ENCODE peak calls at places on chromosomes 2 and 18, in four cellular contexts. U is H1, O is HepG2, C is K562. F is an unnamed sample.

GRCh38 chr2:204360218-204361007 is 184.9 kb upstream of the PARD3B start:
- DNase-seq in C (no peak), O (no peak), U (no peak), F (no peak)

GRCh38 chr2:129236601-129237000 is 742.9 kb upstream of the RAB6C start:
- DNase-seq in O (no peak), U (no peak), C (no peak), F (no peak)

GRCh38 chr2:32741575-32741974 is 113.7 kb downstream of the TTC27 start:
- DNase-seq in O (no peak), U (no peak), C (no peak), F (no peak)

GRCh38 chr2:56018202-56018601 is 94.6 kb upstream of the EFEMP1 start:
- DNase-seq in C (no peak), O (no peak), U (no peak), F (no peak)

GRCh38 chr2:102765061-102765460 is 3.2 kb downstream of the TMEM182 start:
- DNase-seq in C (no peak), O (no peak), U (no peak), F (no peak)

GRCh38 chr18:49055787-49056186 is 105.0 kb upstream of the SMAD7 start:
- DNase-seq in U (no peak), O (no peak), C (peak), F (no peak)

GRCh38 chr2:71849111-71849510 is 298.6 kb downstream of the CYP26B1 start:
- DNase-seq in O (no peak), C (no peak), U (no peak), F (no peak)

GRCh38 chr2:24482972-24483300 is 8.1 kb upstream of the NCOA1 start:
- DNase-seq in O (no peak), U (no peak), C (no peak), F (no peak)

GRCh38 chr2:178105566-178105965 is 6.7 kb upstream of the RBM45 start:
- DNase-seq in O (no peak), C (no peak), U (no peak), F (no peak)

GRCh38 chr2:186607660-186608324 is 17.9 kb downstream of the ITGAV start:
- DNase-seq in O (no peak), U (no peak), C (no peak), F (no peak)

GRCh38 chr18:7579923-7580542 is 12.9 kb downstream of the PTPRM start:
- DNase-seq in C (no peak), U (no peak), O (no peak), F (no peak)

GRCh38 chr2:48471048-48471474 is 58.9 kb upstream of the STON1 start:
- DNase-seq in C (peak), O (peak), U (no peak), F (peak)

GRCh38 chr2:234251326-234252271 is 201.1 kb downstream of the SPP2 start:
- DNase-seq in U (no peak), C (no peak), O (peak), F (peak)

GRCh38 chr2:223000872-223001825 is 50.8 kb upstream of the KCNE4 start:
- DNase-seq in C (no peak), O (no peak), U (no peak), F (no peak)

GRCh38 chr2:26855516-26855915 is 7.6 kb downstream of the DPYSL5 start:
- DNase-seq in U (no peak), O (no peak), C (no peak), F (no peak)

GRCh38 chr2:23594079-23594494 is 209.1 kb downstream of the KLHL29 start:
- DNase-seq in O (no peak), C (no peak), U (no peak), F (no peak)

GRCh38 chr2:49251766-49252165 is 97.5 kb upstream of the FSHR start:
- DNase-seq in U (no peak), O (no peak), C (no peak), F (no peak)

GRCh38 chr2:11697103-11697871 is 27.3 kb upstream of the NTSR2 start:
- DNase-seq in C (no peak), U (no peak), O (no peak), F (peak)

GRCh38 chr2:127024769-127025356 is 82.1 kb downstream of the BIN1 start:
- DNase-seq in C (no peak), U (peak), O (no peak), F (peak)

GRCh38 chr2:201847483-201847882 is 41.1 kb downstream of the CDK15 start:
- DNase-seq in C (no peak), O (no peak), U (no peak), F (no peak)

GRCh38 chr18:35776481-35776880 is 194.9 kb downstream of the GALNT1 start:
- DNase-seq in O (no peak), C (no peak), U (no peak), F (no peak)

GRCh38 chr2:239245872-239246701 is 154.7 kb downstream of the HDAC4 start:
- DNase-seq in O (no peak), U (no peak), C (no peak), F (no peak)

GRCh38 chr18:12890500-12890899 is 6.5 kb upstream of the PTPN2 start:
- DNase-seq in U (no peak), C (no peak), O (peak), F (no peak)

DNA sequence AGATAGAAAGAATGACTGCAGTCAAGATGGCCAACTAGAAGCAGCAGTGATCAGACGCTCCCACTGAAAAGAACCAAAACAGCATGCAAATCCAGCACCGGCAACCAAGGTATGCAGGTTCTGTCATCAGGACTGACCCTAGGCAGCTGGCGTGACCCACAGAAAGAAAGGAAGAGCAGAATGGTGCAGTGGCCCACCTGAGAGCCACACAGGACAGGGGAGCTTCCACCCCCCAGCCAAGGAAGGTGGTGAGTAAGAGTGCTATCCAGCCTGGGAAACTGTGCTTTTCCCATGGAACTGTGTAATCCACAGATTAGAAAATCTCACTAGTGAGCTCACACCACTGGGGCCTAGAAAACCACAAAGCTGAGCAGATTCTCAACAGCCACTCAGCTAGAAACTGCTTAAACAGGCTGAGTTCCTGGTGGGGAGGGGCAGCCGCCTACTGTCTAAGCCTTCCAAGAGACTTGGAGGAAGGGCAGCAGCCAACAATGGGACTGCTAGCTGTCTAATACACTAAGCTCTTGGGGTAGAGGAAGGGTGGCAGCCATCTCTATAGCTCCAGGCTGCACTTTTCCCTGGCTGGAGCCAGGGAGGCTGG is 127.9 kb downstream of the EVA1A start:
- DNase-seq in U (no peak), O (no peak), C (no peak), F (no peak)
- TF ChIP-seq RNF2 in U (no peak), O (no peak), C (no peak), F (no peak)

GRCh38 chr2:225414902-225415301 is 15.4 kb downstream of the NYAP2 start:
- DNase-seq in C (no peak), O (no peak), U (no peak), F (no peak)
- TF ChIP-seq JUN in C (no peak), O (no peak), U (no peak), F (no peak)

GRCh38 chr18:33156906-33157470 is 283.5 kb downstream of the CCDC178 start:
- DNase-seq in C (no peak), U (no peak), O (no peak), F (no peak)
- TF ChIP-seq RNF2 in C (no peak), U (no peak), O (no peak), F (no peak)

GRCh38 chr2:113248997-113249770 is 29.5 kb downstream of the PAX8 start:
- DNase-seq in C (peak), O (peak), U (peak), F (peak)
- TF ChIP-seq JUN in C (no peak), O (no peak), U (no peak), F (no peak)

GRCh38 chr2:169029341-169029740 is 1.8 kb downstream of the ABCB11 start:
- DNase-seq in O (no peak), C (no peak), U (no peak), F (no peak)
- TF ChIP-seq RNF2 in O (no peak), C (no peak), U (no peak), F (no peak)

DNA sequence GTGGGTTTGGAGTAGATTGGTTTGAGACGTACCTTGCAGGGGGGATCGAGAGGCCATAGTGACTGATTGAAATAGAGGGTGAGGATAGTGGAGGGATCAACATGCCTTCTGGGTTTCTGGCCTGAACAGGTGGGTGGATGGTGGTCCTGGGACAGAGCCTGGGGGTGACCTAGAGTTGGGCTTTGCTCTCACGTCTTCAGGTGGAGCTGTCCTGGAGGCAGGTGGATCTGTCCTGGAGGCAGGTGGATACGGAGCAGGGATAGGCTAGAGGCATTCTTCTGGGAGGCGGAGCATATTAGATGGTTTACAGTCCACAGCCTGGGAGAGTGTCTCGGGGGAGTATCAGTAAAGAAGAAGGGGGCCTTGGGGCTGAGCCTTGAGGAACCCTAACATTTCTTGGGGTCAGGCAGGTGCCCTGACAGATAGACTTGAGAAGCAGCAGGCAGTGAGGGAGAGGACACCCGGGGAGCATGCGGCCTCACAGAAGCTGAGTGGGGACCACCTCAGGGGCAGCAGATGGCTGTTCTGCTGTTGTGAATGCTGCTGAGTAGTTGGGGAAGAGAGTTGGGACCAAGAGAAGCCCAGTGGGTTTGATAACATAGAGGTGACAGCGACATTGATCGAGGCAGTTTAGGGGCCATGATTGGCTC is 1.6 kb downstream of the CAPN10 start:
- DNase-seq in O (no peak), U (no peak), C (no peak), F (no peak)
- TF ChIP-seq JUN in O (no peak), U (no peak), C (no peak), F (no peak)

DNA sequence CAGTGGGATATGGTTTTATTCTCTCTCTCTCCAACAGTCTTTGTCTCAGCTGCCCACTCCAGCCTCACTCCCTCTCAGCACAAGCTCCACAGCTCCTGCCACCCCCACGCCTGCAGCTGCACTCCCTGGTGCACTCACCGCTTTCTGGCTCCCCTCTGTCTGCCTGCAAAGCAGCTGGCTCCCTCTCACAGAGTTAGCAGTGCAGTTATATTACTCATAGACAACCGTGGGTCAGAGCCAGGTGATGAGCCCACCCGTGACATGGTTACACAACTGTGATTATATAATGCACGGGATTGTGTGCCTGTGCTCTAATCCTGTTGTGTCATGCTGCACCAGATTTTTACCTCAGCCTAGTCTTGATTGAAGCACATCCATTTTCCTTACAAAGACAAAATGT is 276.9 kb upstream of the CHAC2 start:
- DNase-seq in O (no peak), C (no peak), U (no peak), F (no peak)
- TF ChIP-seq RNF2 in O (no peak), C (no peak), U (no peak), F (no peak)

DNA sequence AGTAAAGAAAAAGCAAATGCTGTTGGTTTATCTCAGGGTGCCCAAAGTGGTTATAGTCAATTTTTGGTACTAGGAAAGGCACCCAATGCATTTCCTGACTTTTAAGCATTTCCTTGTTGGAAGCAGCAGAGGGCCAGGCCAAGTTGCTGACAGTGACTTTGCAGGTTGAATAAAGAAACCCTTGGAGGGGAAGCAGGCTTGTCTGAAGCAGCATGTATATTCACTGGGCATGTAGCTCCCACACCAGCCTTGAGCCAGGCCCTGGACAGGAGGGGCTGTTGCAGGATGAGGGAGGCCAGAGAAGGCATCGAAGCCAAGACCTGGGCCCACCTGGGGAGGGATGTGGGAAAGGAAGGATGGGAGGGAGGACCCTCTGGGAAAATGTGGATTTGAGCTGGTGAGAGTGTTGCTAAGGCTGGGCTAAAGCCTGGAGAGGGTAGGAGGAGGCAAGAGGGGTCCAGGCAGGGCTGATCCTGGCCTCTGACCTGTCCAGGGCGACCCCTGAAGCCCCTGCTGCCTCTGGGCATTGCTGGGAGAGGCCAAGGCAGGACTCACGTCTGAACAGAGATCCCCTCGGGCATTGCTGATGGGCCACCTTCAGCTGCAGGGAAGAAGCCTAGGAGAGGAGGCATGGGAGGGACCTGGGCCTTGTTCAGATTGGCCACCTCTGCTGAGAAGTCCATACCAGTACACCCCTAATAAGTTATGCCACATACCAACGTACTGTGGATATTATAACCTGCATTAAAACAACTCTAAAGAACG is 79.6 kb downstream of the STPG4 start:
- DNase-seq in C (no peak), U (no peak), O (no peak), F (peak)
- TF ChIP-seq JUN in C (no peak), U (no peak), O (no peak), F (no peak)

DNA sequence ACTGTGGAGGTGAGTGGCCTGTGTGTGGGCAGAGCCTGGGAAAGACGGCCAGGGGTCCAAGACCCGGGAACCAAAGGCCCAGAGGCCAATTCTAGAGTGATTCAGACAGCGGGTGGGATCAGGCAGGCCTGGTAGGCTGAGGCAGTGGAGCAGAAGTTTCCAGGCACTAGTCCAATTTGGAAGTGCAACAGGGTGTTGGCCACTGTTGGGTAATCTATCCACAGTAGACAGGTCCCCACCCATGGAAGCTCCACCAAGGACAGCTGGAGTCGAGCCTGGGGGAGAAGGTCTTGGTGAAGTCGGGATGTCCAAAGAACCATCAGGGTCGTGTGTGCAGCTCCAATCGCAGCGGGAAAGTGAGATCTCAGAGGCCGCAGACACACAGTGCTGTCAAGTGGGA is 125.8 kb upstream of the COPS8 start:
- DNase-seq in U (no peak), O (no peak), C (no peak), F (no peak)
- TF ChIP-seq RNF2 in U (no peak), O (no peak), C (no peak), F (no peak)